ENCODE peak calls at places on chromosomes 13 and 19, in four cellular contexts. D is AG10803, Q is gastrocnemius medialis, M is thoracic aorta. I is an unnamed sample.
A peak's percentile ranks its signal among the peaks of the same experiment; 100 is the strongest.

GRCh38 chr19:38266981-38267597 is 2.7 kb downstream of the SPINT2 start:
- DNase-seq in Q (no peak), M (no peak), D (no peak), I (no peak)

GRCh38 chr13:31250435-31250834 is 50.7 kb downstream of the B3GLCT start:
- DNase-seq in D (no peak), M (no peak), Q (no peak), I (no peak)

GRCh38 chr19:802497-802887 is 5.2 kb downstream of the PTBP1 start:
- DNase-seq in Q (no peak), M (no peak), D (no peak), I (no peak)

GRCh38 chr19:56834564-56835375 is 5.8 kb downstream of the PEG3 start:
- DNase-seq in D (no peak), M (no peak), Q (no peak), I (no peak)

GRCh38 chr13:40453666-40454030 is 212.8 kb downstream of the FOXO1 start:
- DNase-seq in M (no peak), D (no peak), Q (no peak), I (no peak)

GRCh38 chr13:39047560-39047959 is 9.3 kb downstream of the NHLRC3 start:
- DNase-seq in M (no peak), D (no peak), Q (no peak), I (no peak)

GRCh38 chr19:56398809-56399208 is 5.3 kb upstream of the ZNF583 start:
- DNase-seq in D (no peak), Q (no peak), M (no peak), I (no peak)

GRCh38 chr13:21221268-21221667 is 44.8 kb downstream of the MRPL57 start:
- DNase-seq in M (no peak), D (no peak), Q (no peak), I (no peak)

GRCh38 chr19:45253396-45254027 is 2.4 kb downstream of the MARK4 start:
- DNase-seq in Q (no peak), D (peak; percentile 30), M (no peak), I (no peak)
- H3K4me3 ChIP-seq in Q (no peak overlapping the region), D (peak overlapping the region; percentile 81), M (no peak overlapping the region), I (no peak overlapping the region)

GRCh38 chr13:71674776-71675352 is 192.1 kb downstream of the DACH1 start:
- DNase-seq in Q (no peak), M (no peak), D (no peak), I (no peak)

GRCh38 chr13:71677114-71677513 is 189.9 kb downstream of the DACH1 start:
- DNase-seq in D (no peak), Q (no peak), M (no peak), I (no peak)

GRCh38 chr13:71672527-71672926 is 194.5 kb downstream of the DACH1 start:
- DNase-seq in Q (no peak), M (no peak), D (no peak), I (no peak)
- H3K4me3 ChIP-seq in Q (no peak overlapping the region), M (no peak overlapping the region), D (no peak overlapping the region), I (no peak overlapping the region)

DNA sequence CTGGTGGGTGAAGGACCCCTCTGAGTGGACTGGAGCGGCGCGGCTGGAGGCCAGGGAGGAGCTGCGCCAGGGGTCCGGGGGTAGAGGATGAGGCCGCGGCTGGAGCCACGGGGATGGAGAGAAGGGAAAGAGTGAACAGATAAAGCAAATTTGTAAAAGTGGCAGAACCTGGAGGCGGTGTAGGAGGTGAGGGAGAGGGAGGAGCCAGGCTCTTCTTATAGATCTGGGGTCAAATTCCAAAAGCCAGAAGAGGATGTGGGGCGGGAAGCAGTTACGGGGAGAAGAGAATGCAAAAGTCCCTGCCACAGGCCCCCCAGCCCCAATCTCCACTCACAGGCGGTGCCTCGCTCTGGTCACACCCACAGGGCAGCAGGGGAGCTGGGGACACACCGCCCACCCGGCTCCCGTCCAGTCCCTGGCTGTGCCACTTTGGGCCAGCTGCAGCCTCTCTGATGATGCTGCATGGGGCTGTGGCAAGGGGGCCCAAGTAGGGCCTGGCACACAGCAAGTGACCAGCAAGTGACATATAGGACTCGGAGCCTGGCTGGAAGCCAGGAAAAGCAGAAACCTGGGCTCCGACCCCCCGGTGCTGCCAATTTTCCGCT is 11.1 kb downstream of the LRRC4B start:
- DNase-seq in Q (no peak), D (no peak), M (no peak), I (no peak)
- H3K4me3 ChIP-seq in Q (no peak overlapping the region), D (no peak overlapping the region), M (peak overlapping the region; percentile 75), I (peak overlapping the region; percentile 48)

GRCh38 chr13:45700971-45701900 is 884 bp upstream of the CBY2 start:
- DNase-seq in D (no peak), Q (no peak), M (no peak), I (peak; percentile 21)
- H3K4me3 ChIP-seq in D (no peak overlapping the region), Q (no peak overlapping the region), M (no peak overlapping the region), I (no peak overlapping the region)

GRCh38 chr13:102978168-102978567 is 88.0 kb downstream of the SLC10A2 start:
- DNase-seq in M (no peak), Q (no peak), D (no peak), I (no peak)

GRCh38 chr13:102974574-102975195 is 91.5 kb downstream of the SLC10A2 start:
- DNase-seq in Q (no peak), M (no peak), D (no peak), I (peak; percentile 26)

GRCh38 chr13:102972191-102972590 is 94.0 kb downstream of the SLC10A2 start:
- DNase-seq in Q (no peak), D (no peak), M (no peak), I (no peak)

DNA sequence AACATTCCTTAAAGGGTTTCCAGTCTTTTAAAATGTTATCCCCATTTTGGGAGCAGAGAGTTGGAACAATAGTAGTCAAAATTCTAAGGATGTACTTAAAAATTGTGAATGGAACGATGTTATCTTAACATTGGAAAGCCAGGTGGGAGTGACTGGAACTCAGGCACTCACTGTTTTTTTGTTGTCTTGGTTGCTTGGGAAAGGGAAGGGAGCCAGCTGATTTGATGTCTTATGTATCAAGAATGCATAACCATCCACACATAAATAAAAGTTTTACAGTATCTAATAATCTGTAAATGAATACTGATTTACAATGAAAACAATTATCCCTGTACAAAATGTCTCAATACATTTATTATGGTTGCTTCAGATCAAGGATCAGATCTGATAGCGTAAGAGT is 88.7 kb downstream of the SLC10A2 start:
- DNase-seq in M (no peak), Q (no peak), D (no peak), I (peak; percentile 17)
- H3K4me3 ChIP-seq in M (no peak overlapping the region), Q (no peak overlapping the region), D (no peak overlapping the region), I (peak overlapping the region; percentile 16)

DNA sequence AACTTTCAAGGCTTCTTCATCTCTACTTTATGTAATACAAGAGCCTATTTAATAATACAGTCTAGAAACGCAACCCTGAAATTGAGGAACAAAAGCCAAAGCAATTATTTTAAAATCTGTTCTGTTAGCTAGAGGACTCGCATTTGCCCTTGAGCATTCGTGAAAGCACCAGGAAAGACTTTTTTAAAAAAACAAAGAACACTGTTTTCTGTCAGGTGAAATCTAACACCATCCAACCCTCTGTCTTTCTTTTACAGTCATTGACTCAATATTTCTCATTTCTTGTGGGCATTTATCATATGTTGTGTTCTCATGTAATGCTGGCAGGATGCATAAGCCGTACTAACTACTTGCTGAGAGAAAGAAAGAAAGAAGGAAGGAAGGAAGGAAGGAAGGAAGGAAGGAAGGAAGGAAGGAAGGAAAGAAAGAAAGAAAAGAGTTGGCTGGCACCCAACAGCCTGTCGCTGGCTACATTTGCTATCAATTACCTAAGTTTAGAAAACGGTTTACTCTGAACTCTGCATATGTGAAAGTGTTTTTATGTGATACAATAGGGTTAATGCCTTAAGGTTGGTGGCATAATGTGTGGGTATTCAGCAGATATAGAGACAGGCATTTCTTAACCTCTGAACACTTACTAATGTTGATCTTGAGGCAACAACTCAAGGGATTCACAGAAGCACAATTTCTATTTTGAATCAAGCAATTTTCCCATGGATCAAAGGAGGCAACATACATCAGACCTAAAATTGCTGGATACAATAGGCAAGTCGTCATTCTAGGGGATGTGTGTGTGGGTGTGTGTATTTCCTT is 445.4 kb downstream of the DCT start:
- DNase-seq in D (no peak), Q (no peak), M (no peak), I (no peak)
- H3K4me3 ChIP-seq in D (no peak overlapping the region), Q (no peak overlapping the region), M (no peak overlapping the region), I (no peak overlapping the region)

GRCh38 chr13:44917589-44918322 is 71.5 kb downstream of the NUFIP1 start:
- DNase-seq in Q (peak; percentile 91), M (peak; percentile 70), D (peak; percentile 97), I (peak; percentile 99)

GRCh38 chr13:44920013-44920412 is 69.3 kb downstream of the NUFIP1 start:
- DNase-seq in M (no peak), D (no peak), Q (no peak), I (no peak)

GRCh38 chr13:44918323-44919102 is 70.8 kb downstream of the NUFIP1 start:
- DNase-seq in D (peak; percentile 98), Q (peak; percentile 85), M (peak; percentile 78), I (peak; percentile 98)

GRCh38 chr13:44921478-44921877 is 67.8 kb downstream of the NUFIP1 start:
- DNase-seq in Q (no peak), M (no peak), D (no peak), I (no peak)

DNA sequence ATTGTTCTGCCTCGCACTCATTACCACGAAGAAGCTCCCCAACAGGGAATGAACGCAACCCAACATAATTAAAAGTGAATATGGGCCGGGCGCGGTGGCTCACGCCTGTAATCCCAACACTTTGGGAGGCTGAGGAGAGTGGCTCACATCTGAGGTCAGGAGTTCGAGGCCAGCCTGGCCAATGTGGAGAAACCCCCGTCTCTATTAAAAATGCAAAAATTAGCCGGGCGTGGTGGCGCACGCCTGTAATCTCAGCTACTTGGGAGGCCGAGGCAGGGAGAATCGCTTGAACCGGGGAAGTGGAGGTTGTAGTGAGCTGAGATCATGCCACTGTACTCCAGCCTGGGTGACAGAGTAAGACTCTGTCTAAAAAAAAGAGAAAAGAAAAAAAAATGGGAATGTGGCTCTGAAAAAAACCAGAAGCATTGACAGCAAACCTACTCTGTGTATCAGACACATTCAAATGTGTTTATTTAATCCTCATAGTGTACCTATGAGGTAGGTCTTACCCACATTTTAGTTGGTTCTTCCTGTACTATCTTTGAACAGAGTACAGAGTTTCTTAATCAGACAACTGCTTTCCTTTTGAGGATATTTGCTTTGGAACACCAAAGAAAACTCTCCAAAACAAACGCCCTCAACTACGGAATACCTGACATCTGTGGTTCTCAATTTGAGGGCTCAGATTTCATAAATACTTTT is 70.0 kb downstream of the NUFIP1 start:
- DNase-seq in Q (no peak), D (no peak), M (no peak), I (no peak)
- H3K4me3 ChIP-seq in Q (peak overlapping the region; percentile 58), D (peak overlapping the region; percentile 72), M (peak overlapping the region; percentile 65), I (peak overlapping the region; percentile 63)

DNA sequence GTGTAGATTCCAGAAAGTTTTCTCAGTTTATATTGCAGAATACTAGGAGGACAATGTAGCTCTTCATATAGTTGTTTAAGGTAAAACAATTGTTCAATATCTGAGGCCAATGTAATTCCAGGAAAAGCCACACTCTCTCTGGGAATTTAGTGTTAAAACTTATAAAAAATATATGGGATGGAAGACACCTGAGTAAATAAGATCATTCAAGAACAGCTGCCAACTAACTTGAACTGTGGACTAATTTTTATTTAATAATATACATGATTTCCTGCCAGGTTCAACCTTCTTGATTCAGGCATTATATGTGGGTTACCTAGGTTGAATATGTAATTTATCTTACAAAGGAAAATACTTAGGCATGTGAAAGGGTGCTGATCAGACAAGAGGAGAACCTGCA is 841.1 kb upstream of the PRR20A start:
- DNase-seq in Q (no peak), M (no peak), D (no peak), I (no peak)
- H3K4me3 ChIP-seq in Q (no peak overlapping the region), M (no peak overlapping the region), D (no peak overlapping the region), I (no peak overlapping the region)